ENCODE peak calls at places on chromosomes 3 and 15, in ten cellular contexts. R is CD8-positive, alpha-beta T cell; P is effector CD4-positive, alpha-beta T cell; C is EH; W is tibial artery; A is upper lobe of right lung; O is AG09319; E is RCC 7860; K is iPS DF 6.9; V is endothelial cell of umbilical vein. Z is an unnamed sample.

GRCh38 chr15:31840849-31841476 is 189.4 kb upstream of the CHRNA7 start:
- DNase-seq in O (no peak), C (no peak), V (no peak), W (no peak), A (no peak), E (peak; percentile 18), P (no peak), K (no peak), R (no peak), Z (no peak)

GRCh38 chr3:158936530-158937113 is 134.8 kb downstream of the MFSD1 start:
- DNase-seq in K (no peak), C (no peak), V (no peak), O (no peak), P (no peak), A (no peak), E (peak; percentile 20), W (no peak), R (no peak), Z (no peak)

GRCh38 chr15:29568840-29569532 is 253.3 kb downstream of the TJP1 start:
- DNase-seq in W (no peak), V (no peak), K (no peak), C (peak; percentile 10), E (no peak), A (no peak), O (no peak), R (no peak), P (no peak), Z (no peak)

GRCh38 chr15:70526221-70526973 is 237.0 kb downstream of the UACA start:
- DNase-seq in R (no peak), W (no peak), V (no peak), K (no peak), O (peak; percentile 32), A (no peak), P (no peak), C (peak; percentile 90), E (no peak), Z (no peak)

GRCh38 chr3:170137971-170138370 is 43.6 kb downstream of the PHC3 start:
- DNase-seq in P (no peak), V (no peak), W (no peak), E (no peak), R (no peak), O (peak; percentile 18), A (no peak), C (peak; percentile 52), K (no peak), Z (no peak)

GRCh38 chr15:55775316-55775715 is 32.4 kb upstream of the PRTG start:
- DNase-seq in P (no peak), R (no peak), W (no peak), E (no peak), V (no peak), C (peak; percentile 79), A (no peak), O (peak; percentile 49), K (no peak), Z (no peak)

GRCh38 chr15:74196175-74196574 is 6.4 kb downstream of the STRA6 start:
- DNase-seq in K (no peak), W (no peak), V (no peak), C (peak; percentile 98), P (no peak), E (peak; percentile 98), A (no peak), O (peak; percentile 73), R (no peak), Z (no peak)

GRCh38 chr3:163056874-163057497 is 1560.4 kb downstream of the OTOL1 start:
- DNase-seq in K (peak; percentile 58), R (no peak), P (no peak), V (no peak), W (no peak), O (no peak), E (no peak), C (peak; percentile 43), A (no peak), Z (no peak)

GRCh38 chr3:157443873-157444770 is 7.5 kb downstream of the PTX3 start:
- DNase-seq in P (no peak), R (no peak), K (no peak), O (no peak), A (no peak), V (no peak), W (no peak), E (no peak), C (peak; percentile 13), Z (no peak)

GRCh38 chr3:19060404-19060803 is 87.9 kb upstream of the KCNH8 start:
- DNase-seq in V (no peak), W (no peak), O (no peak), E (no peak), P (no peak), R (no peak), C (no peak), K (no peak), A (no peak), Z (no peak)

GRCh38 chr15:75705854-75706681 is 6.6 kb downstream of the CSPG4 start:
- DNase-seq in K (no peak), V (no peak), C (no peak), A (no peak), E (no peak), O (no peak), W (no peak), R (no peak), P (no peak), Z (no peak)

GRCh38 chr3:33035596-33035995 is 61.4 kb downstream of the GLB1 start:
- DNase-seq in P (no peak), C (peak; percentile 70), E (peak; percentile 61), V (peak; percentile 6), W (no peak), O (no peak), R (no peak), K (no peak), A (no peak), Z (no peak)

GRCh38 chr15:45630958-45631691 is 3.7 kb upstream of the SQOR start:
- DNase-seq in A (no peak), P (no peak), K (no peak), V (no peak), C (peak; percentile 94), R (no peak), O (peak; percentile 80), W (no peak), E (peak; percentile 95), Z (no peak)

GRCh38 chr3:177306252-177306651 is 109.0 kb upstream of the TBL1XR1 start:
- DNase-seq in O (no peak), K (no peak), V (peak; percentile 72), W (no peak), R (no peak), E (no peak), A (no peak), C (peak; percentile 46), P (no peak), Z (no peak)

GRCh38 chr3:73431136-73431933 is 193.4 kb downstream of the PDZRN3 start:
- DNase-seq in P (no peak), V (no peak), A (no peak), W (no peak), E (no peak), K (no peak), C (no peak), R (no peak), O (no peak), Z (no peak)

GRCh38 chr3:158970006-158970405 is 168.2 kb downstream of the MFSD1 start:
- DNase-seq in P (no peak), E (no peak), A (no peak), O (no peak), R (no peak), W (no peak), K (no peak), V (no peak), C (no peak), Z (no peak)

GRCh38 chr3:166177130-166177529 is 339.9 kb upstream of the BCHE start:
- DNase-seq in K (no peak), E (no peak), W (no peak), A (no peak), V (no peak), C (no peak), O (no peak), P (no peak), R (no peak), Z (no peak)

GRCh38 chr3:117706037-117706436 is 996.5 kb downstream of the TUSC7 start:
- DNase-seq in A (no peak), E (no peak), C (peak; percentile 96), R (no peak), P (no peak), O (peak; percentile 81), K (no peak), V (no peak), W (no peak), Z (no peak)

Z was measured in central memory CD4-positive, alpha-beta T cell.